ENCODE peak calls at places on chromosomes 4 and X, in four cellular contexts. One of them, this sample, is unnamed.

GRCh38 chr4:121597346-121597934 is 99.3 kb downstream of the ANXA5 start:
- DNase-seq in iPS-NIHi11: no peak
- DNase-seq in CD4-positive, alpha-beta T cell: no peak
- DNase-seq in effector CD4-positive, alpha-beta T cell: no peak
- DNase-seq in this sample: peak

GRCh38 chrX:13126785-13127184 is 82.4 kb upstream of the FAM9C start:
- DNase-seq in iPS-NIHi11: no peak
- DNase-seq in effector CD4-positive, alpha-beta T cell: no peak
- DNase-seq in CD4-positive, alpha-beta T cell: no peak
- DNase-seq in this sample: no peak

GRCh38 chr4:168643083-168643795 is 146.4 kb downstream of the PALLD start:
- DNase-seq in iPS-NIHi11: no peak
- DNase-seq in effector CD4-positive, alpha-beta T cell: no peak
- DNase-seq in CD4-positive, alpha-beta T cell: no peak
- DNase-seq in this sample: no peak

GRCh38 chrX:80285131-80285773 is 135.0 kb upstream of the TENT5D start:
- DNase-seq in CD4-positive, alpha-beta T cell: no peak
- DNase-seq in iPS-NIHi11: peak
- DNase-seq in effector CD4-positive, alpha-beta T cell: no peak
- DNase-seq in this sample: peak

GRCh38 chr4:55312491-55313101 is 33.4 kb upstream of the SRD5A3 start:
- DNase-seq in effector CD4-positive, alpha-beta T cell: peak
- DNase-seq in iPS-NIHi11: peak
- DNase-seq in CD4-positive, alpha-beta T cell: peak
- DNase-seq in this sample: peak

GRCh38 chr4:26361287-26361686 is 40.5 kb downstream of the RBPJ start:
- DNase-seq in CD4-positive, alpha-beta T cell: no peak
- DNase-seq in effector CD4-positive, alpha-beta T cell: no peak
- DNase-seq in iPS-NIHi11: no peak
- DNase-seq in this sample: no peak

GRCh38 chr4:80128941-80129340 is 55.9 kb upstream of the ANTXR2 start:
- DNase-seq in CD4-positive, alpha-beta T cell: no peak
- DNase-seq in effector CD4-positive, alpha-beta T cell: no peak
- DNase-seq in iPS-NIHi11: no peak
- DNase-seq in this sample: no peak

GRCh38 chr4:13478707-13479106 is 5.4 kb downstream of the RAB28 start:
- DNase-seq in iPS-NIHi11: no peak
- DNase-seq in CD4-positive, alpha-beta T cell: no peak
- DNase-seq in effector CD4-positive, alpha-beta T cell: no peak
- DNase-seq in this sample: no peak

GRCh38 chr4:721261-722171 is 15.9 kb downstream of the PCGF3 start:
- DNase-seq in iPS-NIHi11: no peak
- DNase-seq in effector CD4-positive, alpha-beta T cell: no peak
- DNase-seq in CD4-positive, alpha-beta T cell: no peak
- DNase-seq in this sample: peak

GRCh38 chr4:140755811-140756291 is 334 bp downstream of the TBC1D9 start:
- DNase-seq in iPS-NIHi11: peak
- DNase-seq in effector CD4-positive, alpha-beta T cell: no peak
- DNase-seq in CD4-positive, alpha-beta T cell: no peak
- DNase-seq in this sample: peak

GRCh38 chr4:80266902-80267380 is 477 bp downstream of the FGF5 start:
- DNase-seq in CD4-positive, alpha-beta T cell: no peak
- DNase-seq in effector CD4-positive, alpha-beta T cell: no peak
- DNase-seq in iPS-NIHi11: peak
- DNase-seq in this sample: peak

GRCh38 chr4:94758700-94759399 is 1.1 kb downstream of the BMPR1B start:
- DNase-seq in effector CD4-positive, alpha-beta T cell: no peak
- DNase-seq in CD4-positive, alpha-beta T cell: no peak
- DNase-seq in iPS-NIHi11: peak
- DNase-seq in this sample: peak

GRCh38 chr4:834368-835147 is 8.6 kb upstream of the CPLX1 start:
- DNase-seq in CD4-positive, alpha-beta T cell: no peak
- DNase-seq in effector CD4-positive, alpha-beta T cell: no peak
- DNase-seq in iPS-NIHi11: peak
- DNase-seq in this sample: no peak

GRCh38 chrX:8987672-8988250 is 46.2 kb downstream of the FAM9B start:
- DNase-seq in CD4-positive, alpha-beta T cell: peak
- DNase-seq in effector CD4-positive, alpha-beta T cell: peak
- DNase-seq in iPS-NIHi11: no peak
- DNase-seq in this sample: no peak

GRCh38 chr4:184796906-184797305 is 28.9 kb downstream of the ACSL1 start:
- DNase-seq in effector CD4-positive, alpha-beta T cell: no peak
- DNase-seq in iPS-NIHi11: no peak
- DNase-seq in CD4-positive, alpha-beta T cell: no peak
- DNase-seq in this sample: no peak

GRCh38 chr4:84327526-84327925 is 171.6 kb downstream of the NKX6-1 start:
- DNase-seq in effector CD4-positive, alpha-beta T cell: no peak
- DNase-seq in CD4-positive, alpha-beta T cell: no peak
- DNase-seq in iPS-NIHi11: no peak
- DNase-seq in this sample: no peak

GRCh38 chrX:113369056-113369455 is 528.4 kb upstream of the AMOT start:
- DNase-seq in CD4-positive, alpha-beta T cell: no peak
- DNase-seq in iPS-NIHi11: no peak
- DNase-seq in effector CD4-positive, alpha-beta T cell: no peak
- DNase-seq in this sample: no peak

GRCh38 chr4:25813705-25814104 is 49.1 kb downstream of the SEL1L3 start:
- DNase-seq in effector CD4-positive, alpha-beta T cell: no peak
- DNase-seq in iPS-NIHi11: no peak
- DNase-seq in CD4-positive, alpha-beta T cell: no peak
- DNase-seq in this sample: peak

GRCh38 chr4:45004847-45005565 is 278.6 kb upstream of the GNPDA2 start:
- DNase-seq in iPS-NIHi11: no peak
- DNase-seq in effector CD4-positive, alpha-beta T cell: no peak
- DNase-seq in CD4-positive, alpha-beta T cell: no peak
- DNase-seq in this sample: peak

GRCh38 chrX:85084770-85085393 is 81.2 kb downstream of the APOOL start:
- DNase-seq in iPS-NIHi11: peak
- DNase-seq in CD4-positive, alpha-beta T cell: no peak
- DNase-seq in effector CD4-positive, alpha-beta T cell: no peak
- DNase-seq in this sample: peak

This sample was measured in mammary epithelial cell.